ENCODE peak calls at places on chromosomes 12 and 14, in four cellular contexts. X, F, U and W are unnamed samples.

GRCh38 chr12:54562720-54563356 is 13.4 kb downstream of the PDE1B start:
- DNase-seq in X (no peak), F (no peak), U (no peak), W (no peak)

GRCh38 chr12:132393991-132394949 is 64.9 kb upstream of the GALNT9 start:
- DNase-seq in X (no peak), F (no peak), U (no peak), W (no peak)

GRCh38 chr14:41385787-41386186 is 220.9 kb upstream of the LRFN5 start:
- DNase-seq in X (no peak), F (no peak), U (no peak), W (no peak)

GRCh38 chr14:31476131-31476917 is 11.5 kb downstream of the GPR33 start:
- DNase-seq in X (no peak), F (no peak), U (no peak), W (no peak)

GRCh38 chr12:52879394-52880351 is 25.2 kb downstream of the KRT8 start:
- DNase-seq in X (peak; percentile 40), F (peak; percentile 85), U (peak; percentile 41), W (peak; percentile 38)

GRCh38 chr12:111842556-111843396 is 748 bp downstream of the MAPKAPK5 start:
- DNase-seq in X (no peak), F (peak; percentile 31), U (peak; percentile 16), W (peak; percentile 32)

GRCh38 chr12:82176761-82177490 is 181.3 kb downstream of the CCDC59 start:
- DNase-seq in X (no peak), F (no peak), U (no peak), W (no peak)

GRCh38 chr12:58915634-58916033 is 4.7 kb downstream of the LRIG3 start:
- DNase-seq in X (no peak), F (no peak), U (no peak), W (no peak)

GRCh38 chr14:33062476-33062875 is 123.8 kb downstream of the NPAS3 start:
- DNase-seq in X (no peak), F (no peak), U (no peak), W (no peak)

GRCh38 chr12:45583011-45583657 is 146.4 kb upstream of the ARID2 start:
- DNase-seq in X (no peak), F (peak; percentile 5), U (no peak), W (no peak)

GRCh38 chr14:102510616-102511520 is 1.3 kb upstream of the ANKRD9 start:
- DNase-seq in X (no peak), F (peak; percentile 55), U (no peak), W (no peak)

GRCh38 chr14:104051092-104051813 is 34.2 kb upstream of the ASPG start:
- DNase-seq in X (no peak), F (no peak), U (no peak), W (no peak)

GRCh38 chr14:68140111-68140741 is 320.6 kb downstream of the RAD51B start:
- DNase-seq in X (peak; percentile 94), F (peak; percentile 72), U (no peak), W (no peak)

GRCh38 chr12:10624631-10625030 is 11.2 kb upstream of the MAGOHB start:
- DNase-seq in X (no peak), F (no peak), U (no peak), W (no peak)

GRCh38 chr14:52987514-52987913 is 36.7 kb upstream of the FERMT2 start:
- DNase-seq in X (no peak), F (no peak), U (no peak), W (no peak)

GRCh38 chr12:6786416-6787094 is 2.8 kb upstream of the CD4 start:
- DNase-seq in X (no peak), F (no peak), U (no peak), W (no peak)

GRCh38 chr12:122403115-122403770 is 19.2 kb downstream of the CLIP1 start:
- DNase-seq in X (no peak), F (no peak), U (no peak), W (no peak)

GRCh38 chr14:88321692-88322504 is 1.2 kb downstream of the KCNK10 start:
- DNase-seq in X (no peak), F (no peak), U (no peak), W (no peak)

GRCh38 chr12:50344775-50345174 is 51.6 kb downstream of the FAM186A start:
- DNase-seq in X (no peak), F (no peak), U (no peak), W (no peak)

GRCh38 chr14:37857774-37858266 is 262.4 kb downstream of the TTC6 start:
- DNase-seq in X (no peak), F (no peak), U (no peak), W (no peak)

GRCh38 chr12:130041983-130042812 is 120.1 kb upstream of the FZD10 start:
- DNase-seq in X (no peak), F (no peak), U (no peak), W (no peak)

GRCh38 chr12:66665416-66665815 is 13.5 kb downstream of the GRIP1 start:
- DNase-seq in X (no peak), F (no peak), U (no peak), W (no peak)

GRCh38 chr12:83052890-83053541 is 366.3 kb downstream of the TMTC2 start:
- DNase-seq in X (no peak), F (no peak), U (no peak), W (no peak)